ENCODE peak calls at places on chromosomes 4 and X, in five cellular contexts. One of them, this sample, is unnamed.

GRCh38 chrX:155995476-155995875 is 2.0 kb upstream of the IL9R start:
- DNase-seq in neuronal stem cell: no peak
- DNase-seq in transverse colon: no peak
- DNase-seq in GM06990: no peak
- DNase-seq in tibial nerve: no peak
- DNase-seq in this sample: no peak

GRCh38 chr4:37219251-37219650 is 25.3 kb upstream of the NWD2 start:
- DNase-seq in transverse colon: no peak
- DNase-seq in tibial nerve: no peak
- DNase-seq in GM06990: no peak
- DNase-seq in neuronal stem cell: no peak
- DNase-seq in this sample: no peak

GRCh38 chrX:84133023-84133422 is 55.0 kb downstream of the RPS6KA6 start:
- DNase-seq in GM06990: no peak
- DNase-seq in tibial nerve: no peak
- DNase-seq in transverse colon: no peak
- DNase-seq in neuronal stem cell: no peak
- DNase-seq in this sample: no peak

GRCh38 chrX:14528629-14529287 is 578 bp upstream of the GLRA2 start:
- DNase-seq in neuronal stem cell: peak; percentile 65
- DNase-seq in transverse colon: peak; percentile 86
- DNase-seq in tibial nerve: peak; percentile 61
- DNase-seq in GM06990: peak; percentile 14
- DNase-seq in this sample: peak; percentile 63

GRCh38 chr4:179097741-179098140 is 1655.5 kb upstream of the AGA start:
- DNase-seq in tibial nerve: no peak
- DNase-seq in transverse colon: no peak
- DNase-seq in neuronal stem cell: peak; percentile 66
- DNase-seq in GM06990: no peak
- DNase-seq in this sample: no peak

GRCh38 chrX:44580466-44580865 is 37.8 kb upstream of the FUNDC1 start:
- DNase-seq in transverse colon: no peak
- DNase-seq in GM06990: no peak
- DNase-seq in tibial nerve: no peak
- DNase-seq in neuronal stem cell: no peak
- DNase-seq in this sample: no peak

GRCh38 chr4:112898357-112899141 is 150.9 kb upstream of the ANK2 start:
- DNase-seq in transverse colon: no peak
- DNase-seq in GM06990: no peak
- DNase-seq in neuronal stem cell: no peak
- DNase-seq in tibial nerve: no peak
- DNase-seq in this sample: no peak

GRCh38 chr4:122450847-122451246 is 5.7 kb downstream of the IL2 start:
- DNase-seq in GM06990: no peak
- DNase-seq in neuronal stem cell: peak; percentile 29
- DNase-seq in transverse colon: no peak
- DNase-seq in tibial nerve: no peak
- DNase-seq in this sample: no peak

DNA sequence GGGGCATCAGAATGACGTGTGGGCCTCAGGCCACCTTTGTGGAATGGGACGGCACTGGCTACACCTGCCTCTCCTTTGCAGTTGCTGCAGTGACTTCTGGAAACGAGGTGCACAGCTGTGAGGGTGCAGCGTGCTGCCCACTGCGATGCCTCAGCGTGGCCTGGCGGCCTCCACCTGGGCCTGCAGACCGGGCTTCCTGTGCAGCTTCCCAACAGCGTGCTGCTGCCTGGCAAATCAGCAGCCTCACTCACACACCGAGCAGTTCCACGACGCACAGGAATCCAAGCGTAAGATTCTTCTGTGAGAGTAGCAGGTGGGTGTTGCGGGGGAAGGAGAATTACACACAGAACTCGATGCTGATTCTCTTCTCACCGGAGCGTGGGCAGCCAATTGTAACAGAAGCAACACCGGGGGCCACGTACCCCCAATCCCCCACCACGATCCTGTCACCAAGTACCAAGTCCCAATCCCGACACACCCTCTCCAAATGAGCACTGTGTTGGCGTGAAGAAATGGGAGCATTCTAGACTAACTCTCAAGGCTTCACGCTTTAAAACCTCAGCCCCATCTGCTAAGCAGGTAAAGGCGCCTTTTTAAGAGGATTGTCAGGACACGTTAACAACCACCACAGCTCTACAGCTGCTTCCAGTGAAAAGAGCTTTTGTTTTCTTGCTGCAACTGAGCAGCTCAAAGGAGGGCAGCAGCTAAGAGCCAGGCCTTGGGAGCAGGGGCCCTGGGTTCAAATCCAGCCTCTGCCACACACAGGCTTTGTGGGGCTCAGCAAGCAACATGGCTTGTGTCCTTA is 16.9 kb downstream of the WDR1 start:
- DNase-seq in transverse colon: no peak
- DNase-seq in tibial nerve: no peak
- DNase-seq in neuronal stem cell: no peak
- DNase-seq in GM06990: no peak
- DNase-seq in this sample: no peak
- H3K36me3 ChIP-seq in transverse colon: no peaks in the 10 kb centered on the region
- H3K36me3 ChIP-seq in tibial nerve: peaks cover 4% of the 10 kb centered on the region
- H3K36me3 ChIP-seq in neuronal stem cell: peaks cover 88% of the 10 kb centered on the region
- H3K36me3 ChIP-seq in GM06990: peaks cover 72% of the 10 kb centered on the region
- H3K36me3 ChIP-seq in this sample: peaks cover 45% of the 10 kb centered on the region

GRCh38 chr4:98369322-98369721 is 108.1 kb downstream of the RAP1GDS1 start:
- DNase-seq in transverse colon: no peak
- DNase-seq in GM06990: no peak
- DNase-seq in neuronal stem cell: no peak
- DNase-seq in tibial nerve: no peak
- DNase-seq in this sample: no peak
- H3K36me3 ChIP-seq in transverse colon: no peaks in the 10 kb centered on the region
- H3K36me3 ChIP-seq in GM06990: no peaks in the 10 kb centered on the region
- H3K36me3 ChIP-seq in neuronal stem cell: peaks cover 10% of the 10 kb centered on the region
- H3K36me3 ChIP-seq in tibial nerve: no peaks in the 10 kb centered on the region
- H3K36me3 ChIP-seq in this sample: peaks cover 6% of the 10 kb centered on the region

GRCh38 chr4:1825326-1825725 is 30.6 kb downstream of the LETM1 start:
- DNase-seq in neuronal stem cell: no peak
- DNase-seq in transverse colon: no peak
- DNase-seq in tibial nerve: no peak
- DNase-seq in GM06990: no peak
- DNase-seq in this sample: no peak
- H3K36me3 ChIP-seq in neuronal stem cell: peaks cover 74% of the 10 kb centered on the region
- H3K36me3 ChIP-seq in transverse colon: peaks cover 4% of the 10 kb centered on the region
- H3K36me3 ChIP-seq in tibial nerve: peaks cover 8% of the 10 kb centered on the region
- H3K36me3 ChIP-seq in GM06990: peaks cover 33% of the 10 kb centered on the region
- H3K36me3 ChIP-seq in this sample: peaks cover 49% of the 10 kb centered on the region

GRCh38 chrX:47199286-47199685 is 5.7 kb downstream of the UBA1 start:
- DNase-seq in transverse colon: no peak
- DNase-seq in GM06990: no peak
- DNase-seq in neuronal stem cell: no peak
- DNase-seq in tibial nerve: no peak
- DNase-seq in this sample: no peak
- H3K36me3 ChIP-seq in transverse colon: peaks cover 2% of the 10 kb centered on the region
- H3K36me3 ChIP-seq in GM06990: peaks cover 47% of the 10 kb centered on the region
- H3K36me3 ChIP-seq in neuronal stem cell: peaks cover 94% of the 10 kb centered on the region
- H3K36me3 ChIP-seq in tibial nerve: peaks cover 5% of the 10 kb centered on the region
- H3K36me3 ChIP-seq in this sample: peaks cover 37% of the 10 kb centered on the region

This sample was measured in sigmoid colon.